ENCODE peak calls at places on chromosome 6, in seven cellular contexts. Q, U, K, J, E, V and X are unnamed samples.

GRCh38 chr6:7640607-7641577 is 50.9 kb downstream of the SNRNP48 start:
- DNase-seq in Q (peak), U (no peak), K (no peak), J (no peak), E (peak), V (no peak), X (peak)

GRCh38 chr6:46490425-46491200 is 636 bp downstream of the RCAN2 start:
- DNase-seq in Q (no peak), U (no peak), K (peak), J (peak), E (peak), V (no peak), X (no peak)

GRCh38 chr6:108766886-108767285 is 81.3 kb upstream of the ARMC2 start:
- DNase-seq in Q (no peak), U (no peak), K (no peak), J (no peak), E (no peak), V (no peak), X (no peak)

GRCh38 chr6:167121471-167121870 is 1.4 kb upstream of the CCR6 start:
- DNase-seq in Q (no peak), U (no peak), K (no peak), J (no peak), E (no peak), V (no peak), X (no peak)

GRCh38 chr6:9292975-9293374 is 857.6 kb upstream of the SLC35B3 start:
- DNase-seq in Q (peak), U (no peak), K (peak), J (no peak), E (no peak), V (no peak), X (no peak)

GRCh38 chr6:165925474-165926156 is 242.0 kb downstream of the TBXT start:
- DNase-seq in Q (no peak), U (no peak), K (no peak), J (no peak), E (no peak), V (no peak), X (no peak)

GRCh38 chr6:25477006-25477590 is 174.9 kb upstream of the SCGN start:
- DNase-seq in Q (peak), U (no peak), K (no peak), J (no peak), E (peak), V (no peak), X (peak)

GRCh38 chr6:144990768-144991167 is 705.6 kb downstream of the UTRN start:
- DNase-seq in Q (no peak), U (no peak), K (no peak), J (no peak), E (no peak), V (no peak), X (no peak)

GRCh38 chr6:73285674-73286283 is 22.8 kb upstream of the KHDC1 start:
- DNase-seq in Q (peak), U (peak), K (peak), J (peak), E (peak), V (no peak), X (peak)